ENCODE peak calls at places on chromosomes 1 and 21, in ten cellular contexts. One of them, this sample, is unnamed.

GRCh38 chr1:172286629-172287076 is 133.8 kb upstream of the C1orf105 start:
- DNase-seq in Panc1: no peak
- DNase-seq in adrenal gland: peak
- DNase-seq in coronary artery: no peak
- DNase-seq in naive thymus-derived CD4-positive, alpha-beta T cell: no peak
- DNase-seq in heart left ventricle: no peak
- DNase-seq in CD8-positive, alpha-beta T cell: no peak
- DNase-seq in uterus: peak
- DNase-seq in MM.1S: no peak
- DNase-seq in GM23248: peak
- DNase-seq in this sample: no peak

GRCh38 chr21:33135925-33136324 is 66.0 kb downstream of the OLIG1 start:
- DNase-seq in uterus: no peak
- DNase-seq in coronary artery: no peak
- DNase-seq in naive thymus-derived CD4-positive, alpha-beta T cell: no peak
- DNase-seq in Panc1: no peak
- DNase-seq in heart left ventricle: no peak
- DNase-seq in CD8-positive, alpha-beta T cell: no peak
- DNase-seq in adrenal gland: no peak
- DNase-seq in GM23248: no peak
- DNase-seq in MM.1S: no peak
- DNase-seq in this sample: no peak

GRCh38 chr1:19344372-19344810 is 32.3 kb downstream of the SLC66A1 start:
- DNase-seq in GM23248: peak
- DNase-seq in adrenal gland: no peak
- DNase-seq in uterus: peak
- DNase-seq in MM.1S: no peak
- DNase-seq in coronary artery: no peak
- DNase-seq in Panc1: no peak
- DNase-seq in naive thymus-derived CD4-positive, alpha-beta T cell: peak
- DNase-seq in heart left ventricle: peak
- DNase-seq in CD8-positive, alpha-beta T cell: no peak
- DNase-seq in this sample: peak

GRCh38 chr1:225567789-225568188 is 85.1 kb downstream of the ENAH start:
- DNase-seq in CD8-positive, alpha-beta T cell: no peak
- DNase-seq in adrenal gland: no peak
- DNase-seq in heart left ventricle: no peak
- DNase-seq in MM.1S: no peak
- DNase-seq in naive thymus-derived CD4-positive, alpha-beta T cell: no peak
- DNase-seq in coronary artery: no peak
- DNase-seq in uterus: no peak
- DNase-seq in Panc1: no peak
- DNase-seq in GM23248: no peak
- DNase-seq in this sample: no peak

GRCh38 chr1:155174334-155175280 is 958 bp downstream of the TRIM46 start:
- DNase-seq in CD8-positive, alpha-beta T cell: peak
- DNase-seq in coronary artery: peak
- DNase-seq in adrenal gland: peak
- DNase-seq in heart left ventricle: no peak
- DNase-seq in GM23248: peak
- DNase-seq in Panc1: no peak
- DNase-seq in MM.1S: no peak
- DNase-seq in naive thymus-derived CD4-positive, alpha-beta T cell: peak
- DNase-seq in uterus: no peak
- DNase-seq in this sample: peak

GRCh38 chr1:51263147-51263850 is 27.2 kb downstream of the RNF11 start:
- DNase-seq in uterus: no peak
- DNase-seq in heart left ventricle: no peak
- DNase-seq in naive thymus-derived CD4-positive, alpha-beta T cell: no peak
- DNase-seq in coronary artery: no peak
- DNase-seq in Panc1: no peak
- DNase-seq in GM23248: no peak
- DNase-seq in CD8-positive, alpha-beta T cell: no peak
- DNase-seq in adrenal gland: no peak
- DNase-seq in MM.1S: no peak
- DNase-seq in this sample: no peak

GRCh38 chr1:60893111-60893510 is 189.2 kb upstream of the NFIA start:
- DNase-seq in Panc1: no peak
- DNase-seq in uterus: no peak
- DNase-seq in adrenal gland: no peak
- DNase-seq in naive thymus-derived CD4-positive, alpha-beta T cell: no peak
- DNase-seq in heart left ventricle: no peak
- DNase-seq in coronary artery: no peak
- DNase-seq in GM23248: no peak
- DNase-seq in CD8-positive, alpha-beta T cell: no peak
- DNase-seq in MM.1S: no peak
- DNase-seq in this sample: no peak

GRCh38 chr1:186775881-186776560 is 52.7 kb upstream of the PLA2G4A start:
- DNase-seq in Panc1: no peak
- DNase-seq in uterus: no peak
- DNase-seq in CD8-positive, alpha-beta T cell: no peak
- DNase-seq in naive thymus-derived CD4-positive, alpha-beta T cell: no peak
- DNase-seq in heart left ventricle: no peak
- DNase-seq in adrenal gland: no peak
- DNase-seq in MM.1S: no peak
- DNase-seq in coronary artery: no peak
- DNase-seq in GM23248: no peak
- DNase-seq in this sample: no peak

GRCh38 chr1:18108313-18109057 is 887 bp downstream of the IGSF21 start:
- DNase-seq in adrenal gland: no peak
- DNase-seq in GM23248: no peak
- DNase-seq in heart left ventricle: no peak
- DNase-seq in uterus: no peak
- DNase-seq in Panc1: no peak
- DNase-seq in CD8-positive, alpha-beta T cell: no peak
- DNase-seq in coronary artery: no peak
- DNase-seq in naive thymus-derived CD4-positive, alpha-beta T cell: no peak
- DNase-seq in MM.1S: no peak
- DNase-seq in this sample: no peak

GRCh38 chr1:18110598-18110939 is 3.0 kb downstream of the IGSF21 start:
- DNase-seq in uterus: no peak
- DNase-seq in CD8-positive, alpha-beta T cell: no peak
- DNase-seq in coronary artery: no peak
- DNase-seq in GM23248: no peak
- DNase-seq in heart left ventricle: no peak
- DNase-seq in adrenal gland: no peak
- DNase-seq in naive thymus-derived CD4-positive, alpha-beta T cell: no peak
- DNase-seq in Panc1: no peak
- DNase-seq in MM.1S: no peak
- DNase-seq in this sample: no peak

GRCh38 chr1:18109756-18110597 is 2.4 kb downstream of the IGSF21 start:
- DNase-seq in GM23248: peak
- DNase-seq in uterus: peak
- DNase-seq in naive thymus-derived CD4-positive, alpha-beta T cell: no peak
- DNase-seq in Panc1: no peak
- DNase-seq in heart left ventricle: peak
- DNase-seq in adrenal gland: peak
- DNase-seq in coronary artery: no peak
- DNase-seq in CD8-positive, alpha-beta T cell: no peak
- DNase-seq in MM.1S: no peak
- DNase-seq in this sample: no peak

GRCh38 chr1:18107671-18108312 is at the start of gene IGSF21:
- DNase-seq in heart left ventricle: no peak
- DNase-seq in naive thymus-derived CD4-positive, alpha-beta T cell: no peak
- DNase-seq in adrenal gland: no peak
- DNase-seq in coronary artery: no peak
- DNase-seq in GM23248: no peak
- DNase-seq in uterus: no peak
- DNase-seq in CD8-positive, alpha-beta T cell: no peak
- DNase-seq in MM.1S: no peak
- DNase-seq in Panc1: no peak
- DNase-seq in this sample: no peak

GRCh38 chr1:18109058-18109755 is 1.6 kb downstream of the IGSF21 start:
- DNase-seq in adrenal gland: peak
- DNase-seq in heart left ventricle: no peak
- DNase-seq in Panc1: no peak
- DNase-seq in coronary artery: no peak
- DNase-seq in uterus: no peak
- DNase-seq in MM.1S: no peak
- DNase-seq in CD8-positive, alpha-beta T cell: no peak
- DNase-seq in naive thymus-derived CD4-positive, alpha-beta T cell: no peak
- DNase-seq in GM23248: peak
- DNase-seq in this sample: no peak
- H3K4me3 ChIP-seq in adrenal gland: no peak
- H3K4me3 ChIP-seq in heart left ventricle: no peak
- H3K4me3 ChIP-seq in Panc1: no peak
- H3K4me3 ChIP-seq in coronary artery: peak
- H3K4me3 ChIP-seq in uterus: no peak
- H3K4me3 ChIP-seq in MM.1S: no peak
- H3K4me3 ChIP-seq in CD8-positive, alpha-beta T cell: no peak
- H3K4me3 ChIP-seq in naive thymus-derived CD4-positive, alpha-beta T cell: no peak
- H3K4me3 ChIP-seq in GM23248: no peak
- H3K4me3 ChIP-seq in this sample: no peak

GRCh38 chr1:144551107-144551542 is 41.6 kb upstream of the PPIAL4F start:
- DNase-seq in MM.1S: peak
- DNase-seq in coronary artery: no peak
- DNase-seq in heart left ventricle: no peak
- DNase-seq in adrenal gland: peak
- DNase-seq in uterus: no peak
- DNase-seq in CD8-positive, alpha-beta T cell: peak
- DNase-seq in GM23248: no peak
- DNase-seq in naive thymus-derived CD4-positive, alpha-beta T cell: no peak
- DNase-seq in Panc1: no peak
- DNase-seq in this sample: no peak
- H3K4me3 ChIP-seq in MM.1S: peak
- H3K4me3 ChIP-seq in coronary artery: peak
- H3K4me3 ChIP-seq in heart left ventricle: peak
- H3K4me3 ChIP-seq in adrenal gland: no peak
- H3K4me3 ChIP-seq in uterus: peak
- H3K4me3 ChIP-seq in CD8-positive, alpha-beta T cell: peak
- H3K4me3 ChIP-seq in GM23248: peak
- H3K4me3 ChIP-seq in naive thymus-derived CD4-positive, alpha-beta T cell: peak
- H3K4me3 ChIP-seq in Panc1: peak
- H3K4me3 ChIP-seq in this sample: no peak

DNA sequence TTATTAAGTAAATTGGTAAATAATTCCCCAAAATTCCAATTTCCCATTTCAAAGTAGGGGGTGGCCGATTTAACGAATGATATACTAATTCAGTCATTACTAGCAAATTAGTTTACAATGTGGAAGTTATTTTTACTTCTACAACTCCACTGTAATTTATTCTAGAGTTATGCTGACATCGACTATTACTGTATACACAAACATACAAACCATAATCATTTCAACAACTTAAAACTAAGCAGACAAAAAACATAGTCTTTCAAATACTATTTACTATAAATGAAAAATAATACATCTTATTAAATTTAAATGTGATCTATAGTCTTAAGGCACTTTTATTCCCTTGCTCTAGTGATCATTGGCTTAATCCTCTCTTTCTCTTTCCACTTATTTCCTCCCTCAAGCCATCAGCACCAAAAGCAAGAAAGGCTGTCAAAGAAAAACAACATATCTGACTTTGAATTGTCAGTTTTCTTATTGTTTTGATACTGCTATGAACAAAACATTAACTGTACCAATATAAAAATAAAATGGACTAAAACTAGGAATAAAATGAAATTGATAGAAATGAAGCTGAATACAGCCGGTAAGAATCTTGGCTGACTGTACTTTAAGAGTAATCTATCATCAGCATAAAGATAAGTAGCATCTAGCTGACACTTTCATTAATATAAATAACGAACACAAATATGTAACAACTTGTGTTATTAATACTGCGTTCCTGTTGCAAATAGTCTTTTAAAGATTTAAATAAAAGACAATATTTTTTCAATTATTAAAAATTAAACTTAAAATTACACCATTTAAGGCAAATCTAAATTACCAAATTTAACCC is 4.1 kb downstream of the CDC42BPA start:
- DNase-seq in coronary artery: no peak
- DNase-seq in adrenal gland: no peak
- DNase-seq in naive thymus-derived CD4-positive, alpha-beta T cell: no peak
- DNase-seq in CD8-positive, alpha-beta T cell: no peak
- DNase-seq in heart left ventricle: no peak
- DNase-seq in GM23248: peak
- DNase-seq in Panc1: no peak
- DNase-seq in uterus: no peak
- DNase-seq in MM.1S: no peak
- DNase-seq in this sample: no peak
- H3K4me3 ChIP-seq in coronary artery: peak
- H3K4me3 ChIP-seq in adrenal gland: peak
- H3K4me3 ChIP-seq in naive thymus-derived CD4-positive, alpha-beta T cell: no peak
- H3K4me3 ChIP-seq in CD8-positive, alpha-beta T cell: no peak
- H3K4me3 ChIP-seq in heart left ventricle: peak
- H3K4me3 ChIP-seq in GM23248: peak
- H3K4me3 ChIP-seq in Panc1: peak
- H3K4me3 ChIP-seq in uterus: peak
- H3K4me3 ChIP-seq in MM.1S: no peak
- H3K4me3 ChIP-seq in this sample: no peak

GRCh38 chr1:1241588-1242229 is 4.8 kb downstream of the C1QTNF12 start:
- DNase-seq in uterus: no peak
- DNase-seq in CD8-positive, alpha-beta T cell: no peak
- DNase-seq in MM.1S: no peak
- DNase-seq in Panc1: no peak
- DNase-seq in coronary artery: no peak
- DNase-seq in heart left ventricle: no peak
- DNase-seq in GM23248: no peak
- DNase-seq in adrenal gland: no peak
- DNase-seq in naive thymus-derived CD4-positive, alpha-beta T cell: no peak
- DNase-seq in this sample: peak

GRCh38 chr1:1239624-1240347 is 6.7 kb downstream of the C1QTNF12 start:
- DNase-seq in naive thymus-derived CD4-positive, alpha-beta T cell: no peak
- DNase-seq in Panc1: no peak
- DNase-seq in GM23248: peak
- DNase-seq in CD8-positive, alpha-beta T cell: no peak
- DNase-seq in uterus: no peak
- DNase-seq in adrenal gland: no peak
- DNase-seq in coronary artery: no peak
- DNase-seq in MM.1S: no peak
- DNase-seq in heart left ventricle: no peak
- DNase-seq in this sample: peak

GRCh38 chr1:1239247-1239623 is 7.2 kb downstream of the B3GALT6 start:
- DNase-seq in Panc1: no peak
- DNase-seq in GM23248: no peak
- DNase-seq in uterus: no peak
- DNase-seq in heart left ventricle: no peak
- DNase-seq in MM.1S: no peak
- DNase-seq in coronary artery: no peak
- DNase-seq in adrenal gland: no peak
- DNase-seq in naive thymus-derived CD4-positive, alpha-beta T cell: no peak
- DNase-seq in CD8-positive, alpha-beta T cell: no peak
- DNase-seq in this sample: no peak

GRCh38 chr1:1240822-1241587 is 5.5 kb downstream of the C1QTNF12 start:
- DNase-seq in coronary artery: no peak
- DNase-seq in adrenal gland: no peak
- DNase-seq in heart left ventricle: no peak
- DNase-seq in naive thymus-derived CD4-positive, alpha-beta T cell: no peak
- DNase-seq in MM.1S: no peak
- DNase-seq in uterus: no peak
- DNase-seq in Panc1: no peak
- DNase-seq in GM23248: peak
- DNase-seq in CD8-positive, alpha-beta T cell: no peak
- DNase-seq in this sample: no peak

DNA sequence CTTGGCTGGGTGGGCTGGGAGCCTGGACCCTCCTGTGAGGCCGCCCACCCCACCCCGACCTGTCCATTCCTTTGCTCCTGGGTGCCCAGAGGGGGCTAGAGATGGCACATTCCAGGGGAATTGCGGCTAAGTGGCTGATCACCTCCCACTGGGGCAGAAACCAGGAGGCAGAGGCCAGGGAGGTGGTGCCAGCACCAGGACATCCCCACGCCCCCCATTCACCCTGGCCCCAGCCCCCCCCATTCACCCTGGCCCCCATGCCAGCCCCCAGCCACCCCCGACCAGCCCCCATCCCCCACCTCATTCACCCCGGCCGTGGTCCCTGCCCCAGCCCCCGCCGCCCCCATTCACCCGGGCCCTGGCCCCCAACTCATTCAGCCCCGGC is 6.2 kb downstream of the C1QTNF12 start:
- DNase-seq in MM.1S: no peak
- DNase-seq in CD8-positive, alpha-beta T cell: no peak
- DNase-seq in GM23248: no peak
- DNase-seq in Panc1: no peak
- DNase-seq in coronary artery: no peak
- DNase-seq in heart left ventricle: no peak
- DNase-seq in naive thymus-derived CD4-positive, alpha-beta T cell: no peak
- DNase-seq in uterus: no peak
- DNase-seq in adrenal gland: no peak
- DNase-seq in this sample: no peak
- H3K4me3 ChIP-seq in MM.1S: no peak
- H3K4me3 ChIP-seq in CD8-positive, alpha-beta T cell: no peak
- H3K4me3 ChIP-seq in GM23248: no peak
- H3K4me3 ChIP-seq in Panc1: peak
- H3K4me3 ChIP-seq in coronary artery: no peak
- H3K4me3 ChIP-seq in heart left ventricle: no peak
- H3K4me3 ChIP-seq in naive thymus-derived CD4-positive, alpha-beta T cell: no peak
- H3K4me3 ChIP-seq in uterus: no peak
- H3K4me3 ChIP-seq in adrenal gland: no peak
- H3K4me3 ChIP-seq in this sample: peak